ENCODE peak calls at places on chromosome 1, in seven cellular contexts. G, B, M, K, Z, P and Q are unnamed samples.

GRCh38 chr1:221925947-221926346 is 184.1 kb upstream of the DUSP10 start:
- DNase-seq in P (no peak), G (no peak), B (no peak), M (no peak), Z (no peak), K (no peak), Q (no peak)

GRCh38 chr1:152044386-152044785 is 7.6 kb upstream of the S100A11 start:
- DNase-seq in G (no peak), Z (no peak), M (no peak), P (no peak), B (no peak), K (no peak), Q (no peak)

GRCh38 chr1:6628971-6629479 is 4.4 kb downstream of the THAP3 start:
- DNase-seq in K (no peak), B (no peak), Z (no peak), G (no peak), P (no peak), M (no peak), Q (no peak)

GRCh38 chr1:162632743-162633326 is 571 bp downstream of the DDR2 start:
- DNase-seq in M (peak), P (no peak), B (no peak), K (no peak), Z (peak), G (no peak), Q (no peak)

GRCh38 chr1:22043175-22043769 is 9.2 kb upstream of the CDC42 start:
- DNase-seq in P (no peak), G (no peak), B (no peak), Z (no peak), M (no peak), K (no peak), Q (peak)

GRCh38 chr1:44947060-44947773 is 39.2 kb downstream of the EIF2B3 start:
- DNase-seq in K (no peak), Z (no peak), P (peak), B (no peak), M (no peak), G (peak), Q (no peak)

GRCh38 chr1:175278729-175279128 is 86.2 kb upstream of the KIAA0040 start:
- DNase-seq in B (no peak), Z (no peak), G (peak), M (no peak), K (no peak), P (no peak), Q (no peak)

GRCh38 chr1:178451529-178451928 is 45.2 kb downstream of the CLEC20A start:
- DNase-seq in B (no peak), G (no peak), P (no peak), Z (no peak), K (no peak), M (no peak), Q (no peak)

GRCh38 chr1:68043443-68044090 is 6.9 kb downstream of the DIRAS3 start:
- DNase-seq in K (no peak), B (no peak), M (no peak), Z (no peak), P (no peak), G (no peak), Q (no peak)

GRCh38 chr1:156808186-156809030 is 8.2 kb downstream of the SH2D2A start:
- DNase-seq in Z (no peak), B (no peak), M (no peak), G (no peak), P (no peak), K (no peak), Q (no peak)

GRCh38 chr1:50103615-50104081 is 5.1 kb upstream of the ELAVL4 start:
- DNase-seq in K (no peak), P (no peak), B (no peak), G (peak), Z (no peak), M (peak), Q (no peak)

GRCh38 chr1:54256756-54257155 is 56.8 kb downstream of the MRPL37 start:
- DNase-seq in K (no peak), M (no peak), Z (no peak), P (no peak), B (no peak), G (peak), Q (no peak)